ENCODE peak calls at places on chromosome 20, in seven cellular contexts. One of them, this sample, is unnamed.

GRCh38 chr20:61684583-61685235 is 381.0 kb downstream of the TAF4 start:
- DNase-seq in AG04450: no peak
- DNase-seq in lung: no peak
- DNase-seq in HEK293T: no peak
- DNase-seq in caudate nucleus: no peak
- DNase-seq in kidney tubule cell: no peak
- DNase-seq in mucosa of gallbladder: no peak
- DNase-seq in this sample: no peak

GRCh38 chr20:1897486-1897885 is 2.3 kb downstream of the SIRPA start:
- DNase-seq in kidney tubule cell: no peak
- DNase-seq in caudate nucleus: peak
- DNase-seq in mucosa of gallbladder: peak
- DNase-seq in HEK293T: no peak
- DNase-seq in AG04450: no peak
- DNase-seq in lung: no peak
- DNase-seq in this sample: peak

GRCh38 chr20:37308098-37309050 is 18.9 kb downstream of the MANBAL start:
- DNase-seq in AG04450: no peak
- DNase-seq in caudate nucleus: no peak
- DNase-seq in lung: no peak
- DNase-seq in mucosa of gallbladder: peak
- DNase-seq in kidney tubule cell: no peak
- DNase-seq in HEK293T: no peak
- DNase-seq in this sample: no peak

GRCh38 chr20:7657569-7657968 is 282.7 kb downstream of the HAO1 start:
- DNase-seq in lung: no peak
- DNase-seq in AG04450: no peak
- DNase-seq in mucosa of gallbladder: no peak
- DNase-seq in HEK293T: no peak
- DNase-seq in kidney tubule cell: no peak
- DNase-seq in caudate nucleus: no peak
- DNase-seq in this sample: no peak

GRCh38 chr20:43699941-43700565 is 26.7 kb downstream of the GTSF1L start:
- DNase-seq in lung: no peak
- DNase-seq in AG04450: no peak
- DNase-seq in caudate nucleus: no peak
- DNase-seq in kidney tubule cell: no peak
- DNase-seq in mucosa of gallbladder: no peak
- DNase-seq in HEK293T: no peak
- DNase-seq in this sample: no peak

GRCh38 chr20:29740951-29741593 is 1516.4 kb upstream of the DEFB115 start:
- DNase-seq in mucosa of gallbladder: no peak
- DNase-seq in AG04450: no peak
- DNase-seq in caudate nucleus: no peak
- DNase-seq in kidney tubule cell: no peak
- DNase-seq in lung: no peak
- DNase-seq in HEK293T: no peak
- DNase-seq in this sample: no peak

GRCh38 chr20:37356387-37356786 is 10.4 kb downstream of the SRC start:
- DNase-seq in mucosa of gallbladder: no peak
- DNase-seq in lung: peak
- DNase-seq in AG04450: no peak
- DNase-seq in caudate nucleus: no peak
- DNase-seq in kidney tubule cell: peak
- DNase-seq in HEK293T: no peak
- DNase-seq in this sample: no peak

GRCh38 chr20:63297371-63297781 is 4.4 kb downstream of the COL20A1 start:
- DNase-seq in mucosa of gallbladder: no peak
- DNase-seq in AG04450: no peak
- DNase-seq in lung: no peak
- DNase-seq in caudate nucleus: no peak
- DNase-seq in kidney tubule cell: no peak
- DNase-seq in HEK293T: no peak
- DNase-seq in this sample: no peak

GRCh38 chr20:44615876-44616603 is 33.7 kb downstream of the PKIG start:
- DNase-seq in mucosa of gallbladder: no peak
- DNase-seq in kidney tubule cell: no peak
- DNase-seq in caudate nucleus: no peak
- DNase-seq in lung: no peak
- DNase-seq in HEK293T: no peak
- DNase-seq in AG04450: no peak
- DNase-seq in this sample: peak

GRCh38 chr20:19735446-19735845 is 22.6 kb upstream of the RIN2 start:
- DNase-seq in HEK293T: peak
- DNase-seq in caudate nucleus: no peak
- DNase-seq in lung: peak
- DNase-seq in mucosa of gallbladder: peak
- DNase-seq in kidney tubule cell: peak
- DNase-seq in AG04450: no peak
- DNase-seq in this sample: peak

GRCh38 chr20:60465439-60465838 is 507.2 kb downstream of the CDH26 start:
- DNase-seq in mucosa of gallbladder: no peak
- DNase-seq in AG04450: no peak
- DNase-seq in kidney tubule cell: no peak
- DNase-seq in HEK293T: no peak
- DNase-seq in caudate nucleus: no peak
- DNase-seq in lung: no peak
- DNase-seq in this sample: no peak

GRCh38 chr20:58553841-58554240 is 38.6 kb upstream of the APCDD1L start:
- DNase-seq in kidney tubule cell: no peak
- DNase-seq in lung: no peak
- DNase-seq in AG04450: peak
- DNase-seq in mucosa of gallbladder: peak
- DNase-seq in HEK293T: no peak
- DNase-seq in caudate nucleus: no peak
- DNase-seq in this sample: no peak

GRCh38 chr20:63705232-63706026 is 2.3 kb downstream of the ARFRP1 start:
- DNase-seq in kidney tubule cell: no peak
- DNase-seq in lung: no peak
- DNase-seq in HEK293T: peak
- DNase-seq in caudate nucleus: no peak
- DNase-seq in AG04450: no peak
- DNase-seq in mucosa of gallbladder: no peak
- DNase-seq in this sample: no peak

GRCh38 chr20:59940129-59940955 is at the start of the genes FAM217B and PPP1R3D:
- DNase-seq in caudate nucleus: peak
- DNase-seq in mucosa of gallbladder: peak
- DNase-seq in lung: peak
- DNase-seq in kidney tubule cell: peak
- DNase-seq in HEK293T: peak
- DNase-seq in AG04450: peak
- DNase-seq in this sample: peak

GRCh38 chr20:19944772-19945459 is 72.2 kb upstream of the NAA20 start:
- DNase-seq in lung: no peak
- DNase-seq in mucosa of gallbladder: no peak
- DNase-seq in kidney tubule cell: peak
- DNase-seq in HEK293T: no peak
- DNase-seq in AG04450: no peak
- DNase-seq in caudate nucleus: no peak
- DNase-seq in this sample: no peak

GRCh38 chr20:35643045-35643444 is 21.7 kb downstream of the CPNE1 start:
- DNase-seq in kidney tubule cell: no peak
- DNase-seq in lung: no peak
- DNase-seq in mucosa of gallbladder: no peak
- DNase-seq in AG04450: no peak
- DNase-seq in caudate nucleus: no peak
- DNase-seq in HEK293T: no peak
- DNase-seq in this sample: no peak

GRCh38 chr20:33532753-33533459 is 43.0 kb downstream of the CBFA2T2 start:
- DNase-seq in AG04450: peak
- DNase-seq in mucosa of gallbladder: no peak
- DNase-seq in HEK293T: no peak
- DNase-seq in kidney tubule cell: no peak
- DNase-seq in caudate nucleus: no peak
- DNase-seq in lung: no peak
- DNase-seq in this sample: no peak

GRCh38 chr20:47540443-47541354 is 39.0 kb downstream of the NCOA3 start:
- DNase-seq in HEK293T: no peak
- DNase-seq in caudate nucleus: no peak
- DNase-seq in AG04450: no peak
- DNase-seq in lung: no peak
- DNase-seq in kidney tubule cell: peak
- DNase-seq in mucosa of gallbladder: no peak
- DNase-seq in this sample: no peak

GRCh38 chr20:57047281-57048026 is 219.0 kb downstream of the BMP7 start:
- DNase-seq in kidney tubule cell: peak
- DNase-seq in AG04450: no peak
- DNase-seq in caudate nucleus: no peak
- DNase-seq in HEK293T: peak
- DNase-seq in lung: no peak
- DNase-seq in mucosa of gallbladder: peak
- DNase-seq in this sample: no peak

GRCh38 chr20:37251836-37252477 is 9.7 kb downstream of the GHRH start:
- DNase-seq in kidney tubule cell: no peak
- DNase-seq in lung: no peak
- DNase-seq in AG04450: no peak
- DNase-seq in HEK293T: no peak
- DNase-seq in mucosa of gallbladder: no peak
- DNase-seq in caudate nucleus: no peak
- DNase-seq in this sample: no peak

GRCh38 chr20:6381887-6382286 is 259.1 kb upstream of the FERMT1 start:
- DNase-seq in kidney tubule cell: peak
- DNase-seq in lung: no peak
- DNase-seq in HEK293T: no peak
- DNase-seq in AG04450: peak
- DNase-seq in caudate nucleus: no peak
- DNase-seq in mucosa of gallbladder: no peak
- DNase-seq in this sample: no peak

GRCh38 chr20:23180451-23180921 is 94.4 kb upstream of the CD93 start:
- DNase-seq in AG04450: no peak
- DNase-seq in HEK293T: no peak
- DNase-seq in lung: no peak
- DNase-seq in mucosa of gallbladder: peak
- DNase-seq in caudate nucleus: no peak
- DNase-seq in kidney tubule cell: no peak
- DNase-seq in this sample: no peak

GRCh38 chr20:57439993-57440392 is 48.8 kb downstream of the RBM38 start:
- DNase-seq in kidney tubule cell: no peak
- DNase-seq in HEK293T: no peak
- DNase-seq in caudate nucleus: no peak
- DNase-seq in AG04450: no peak
- DNase-seq in mucosa of gallbladder: no peak
- DNase-seq in lung: no peak
- DNase-seq in this sample: no peak

GRCh38 chr20:4720121-4720976 is 1.4 kb upstream of the PRND start:
- DNase-seq in mucosa of gallbladder: peak
- DNase-seq in caudate nucleus: peak
- DNase-seq in kidney tubule cell: peak
- DNase-seq in AG04450: peak
- DNase-seq in HEK293T: peak
- DNase-seq in lung: peak
- DNase-seq in this sample: peak

GRCh38 chr20:19658137-19658536 is 99.9 kb upstream of the RIN2 start:
- DNase-seq in caudate nucleus: no peak
- DNase-seq in AG04450: no peak
- DNase-seq in lung: no peak
- DNase-seq in mucosa of gallbladder: no peak
- DNase-seq in kidney tubule cell: no peak
- DNase-seq in HEK293T: no peak
- DNase-seq in this sample: no peak

GRCh38 chr20:36461600-36462439 is 79.5 kb upstream of the MYL9 start:
- DNase-seq in AG04450: no peak
- DNase-seq in lung: peak
- DNase-seq in HEK293T: peak
- DNase-seq in kidney tubule cell: peak
- DNase-seq in mucosa of gallbladder: peak
- DNase-seq in caudate nucleus: no peak
- DNase-seq in this sample: no peak

GRCh38 chr20:58692579-58693225 is at the start of gene NPEPL1:
- DNase-seq in HEK293T: no peak
- DNase-seq in kidney tubule cell: peak
- DNase-seq in mucosa of gallbladder: peak
- DNase-seq in caudate nucleus: no peak
- DNase-seq in lung: peak
- DNase-seq in AG04450: no peak
- DNase-seq in this sample: peak

GRCh38 chr20:48350291-48350988 is 477.4 kb downstream of the PREX1 start:
- DNase-seq in AG04450: no peak
- DNase-seq in lung: no peak
- DNase-seq in mucosa of gallbladder: no peak
- DNase-seq in HEK293T: peak
- DNase-seq in kidney tubule cell: peak
- DNase-seq in caudate nucleus: no peak
- DNase-seq in this sample: no peak

GRCh38 chr20:37886851-37887297 is 16.1 kb upstream of the VSTM2L start:
- DNase-seq in lung: no peak
- DNase-seq in AG04450: no peak
- DNase-seq in caudate nucleus: no peak
- DNase-seq in kidney tubule cell: peak
- DNase-seq in mucosa of gallbladder: no peak
- DNase-seq in HEK293T: no peak
- DNase-seq in this sample: no peak

GRCh38 chr20:20621191-20621590 is 91.3 kb downstream of the RALGAPA2 start:
- DNase-seq in caudate nucleus: no peak
- DNase-seq in kidney tubule cell: no peak
- DNase-seq in mucosa of gallbladder: no peak
- DNase-seq in HEK293T: no peak
- DNase-seq in lung: no peak
- DNase-seq in AG04450: no peak
- DNase-seq in this sample: no peak

GRCh38 chr20:219290-220115 is 7.6 kb upstream of the DEFB129 start:
- DNase-seq in lung: no peak
- DNase-seq in HEK293T: peak
- DNase-seq in kidney tubule cell: peak
- DNase-seq in caudate nucleus: no peak
- DNase-seq in AG04450: no peak
- DNase-seq in mucosa of gallbladder: no peak
- DNase-seq in this sample: no peak

GRCh38 chr20:50980851-50981713 is 22.5 kb downstream of the MOCS3 start:
- DNase-seq in lung: peak
- DNase-seq in AG04450: no peak
- DNase-seq in HEK293T: peak
- DNase-seq in kidney tubule cell: peak
- DNase-seq in mucosa of gallbladder: peak
- DNase-seq in caudate nucleus: peak
- DNase-seq in this sample: no peak

GRCh38 chr20:61588356-61589054 is 336.4 kb downstream of the CDH4 start:
- DNase-seq in kidney tubule cell: peak
- DNase-seq in AG04450: peak
- DNase-seq in lung: no peak
- DNase-seq in HEK293T: no peak
- DNase-seq in caudate nucleus: no peak
- DNase-seq in mucosa of gallbladder: no peak
- DNase-seq in this sample: no peak

GRCh38 chr20:57186192-57186591 is 80.2 kb downstream of the BMP7 start:
- DNase-seq in caudate nucleus: no peak
- DNase-seq in lung: no peak
- DNase-seq in AG04450: no peak
- DNase-seq in mucosa of gallbladder: no peak
- DNase-seq in kidney tubule cell: no peak
- DNase-seq in HEK293T: no peak
- DNase-seq in this sample: no peak

GRCh38 chr20:40309731-40310130 is 379.3 kb downstream of the MAFB start:
- DNase-seq in kidney tubule cell: no peak
- DNase-seq in caudate nucleus: no peak
- DNase-seq in lung: no peak
- DNase-seq in HEK293T: no peak
- DNase-seq in AG04450: no peak
- DNase-seq in mucosa of gallbladder: no peak
- DNase-seq in this sample: no peak

GRCh38 chr20:47031821-47032220 is 137.2 kb downstream of the EYA2 start:
- DNase-seq in AG04450: no peak
- DNase-seq in mucosa of gallbladder: no peak
- DNase-seq in caudate nucleus: no peak
- DNase-seq in lung: no peak
- DNase-seq in HEK293T: no peak
- DNase-seq in kidney tubule cell: no peak
- DNase-seq in this sample: no peak

GRCh38 chr20:7195704-7196103 is 428.2 kb downstream of the BMP2 start:
- DNase-seq in HEK293T: no peak
- DNase-seq in AG04450: no peak
- DNase-seq in caudate nucleus: no peak
- DNase-seq in mucosa of gallbladder: no peak
- DNase-seq in kidney tubule cell: peak
- DNase-seq in lung: no peak
- DNase-seq in this sample: no peak

GRCh38 chr20:11207749-11208502 is 534.1 kb upstream of the JAG1 start:
- DNase-seq in HEK293T: no peak
- DNase-seq in mucosa of gallbladder: peak
- DNase-seq in caudate nucleus: no peak
- DNase-seq in lung: no peak
- DNase-seq in AG04450: no peak
- DNase-seq in kidney tubule cell: peak
- DNase-seq in this sample: no peak

This sample was measured in amygdala.